ENCODE peak calls at places on chromosome 4, in six cellular contexts. W is GM04504, I is GM23248, F is amniotic epithelial cell, T is EH, E is GM20000. L is an unnamed sample.

GRCh38 chr4:1684756-1685603 is 867 bp upstream of the FAM53A start:
- DNase-seq in W (no peak), I (no peak), F (no peak), E (no peak), T (no peak), L (no peak)

GRCh38 chr4:5998333-5998936 is 19.8 kb downstream of the C4orf50 start:
- DNase-seq in E (peak; percentile 83), I (peak; percentile 72), T (peak; percentile 64), W (peak; percentile 23), F (peak; percentile 14), L (no peak)

GRCh38 chr4:53541577-53542206 is 49.6 kb downstream of the LNX1 start:
- DNase-seq in W (peak; percentile 74), F (peak; percentile 93), E (no peak), I (peak; percentile 95), T (peak; percentile 93), L (no peak)

GRCh38 chr4:85591361-85592098 is 116.6 kb downstream of the ARHGAP24 start:
- DNase-seq in W (no peak), T (peak; percentile 54), F (peak; percentile 34), E (no peak), I (peak; percentile 36), L (no peak)

GRCh38 chr4:47525154-47525819 is 40.2 kb downstream of the ATP10D start:
- DNase-seq in I (peak; percentile 94), W (peak; percentile 80), T (peak; percentile 96), E (no peak), F (peak; percentile 96), L (no peak)

GRCh38 chr4:7170012-7170411 is 22.3 kb upstream of the SORCS2 start:
- DNase-seq in E (no peak), F (no peak), I (no peak), T (no peak), W (no peak), L (no peak)

GRCh38 chr4:139887962-139888735 is 222.5 kb downstream of the MGST2 start:
- DNase-seq in E (no peak), F (no peak), T (peak; percentile 2), I (no peak), W (no peak), L (peak; percentile 15)

GRCh38 chr4:109996531-109996930 is 83.8 kb downstream of the EGF start:
- DNase-seq in T (no peak), I (no peak), F (no peak), W (no peak), E (no peak), L (no peak)

GRCh38 chr4:24104173-24104572 is 214.3 kb upstream of the PPARGC1A start:
- DNase-seq in I (peak; percentile 11), F (peak; percentile 8), E (no peak), T (peak; percentile 72), W (no peak), L (no peak)

GRCh38 chr4:156521631-156522030 is 450.0 kb downstream of the PDGFC start:
- DNase-seq in E (no peak), I (no peak), W (no peak), F (no peak), T (no peak), L (no peak)

GRCh38 chr4:168724960-168725359 is 228.1 kb downstream of the PALLD start:
- DNase-seq in T (peak; percentile 82), E (no peak), I (peak; percentile 67), W (no peak), F (no peak), L (no peak)

GRCh38 chr4:8920969-8921368 is 49.3 kb upstream of the HMX1 start:
- DNase-seq in F (no peak), T (no peak), I (no peak), E (no peak), W (no peak), L (no peak)

GRCh38 chr4:25792843-25793242 is 69.9 kb downstream of the SEL1L3 start:
- DNase-seq in I (no peak), F (peak; percentile 70), W (no peak), T (no peak), E (no peak), L (no peak)

GRCh38 chr4:66574145-66574978 is 904.1 kb upstream of the EPHA5 start:
- DNase-seq in F (peak; percentile 73), W (no peak), T (peak; percentile 87), E (no peak), I (no peak), L (no peak)

GRCh38 chr4:156976147-156976546 is 4.5 kb upstream of the PDGFC start:
- DNase-seq in F (peak; percentile 93), I (peak; percentile 73), W (no peak), T (peak; percentile 86), E (no peak), L (no peak)

GRCh38 chr4:138898282-138898681 is 117.3 kb upstream of the NOCT start:
- DNase-seq in W (no peak), F (peak; percentile 22), T (peak; percentile 65), I (peak; percentile 75), E (no peak), L (no peak)

GRCh38 chr4:1234296-1234695 is 14.6 kb downstream of the CTBP1 start:
- DNase-seq in E (no peak), T (peak; percentile 59), I (peak; percentile 48), F (no peak), W (peak; percentile 32), L (no peak)

GRCh38 chr4:86586160-86586572 is 7.9 kb upstream of the PTPN13 start:
- DNase-seq in T (no peak), W (no peak), I (peak; percentile 56), E (no peak), F (no peak), L (no peak)

GRCh38 chr4:18439306-18439705 is 417.8 kb upstream of the LCORL start:
- DNase-seq in E (no peak), W (no peak), T (no peak), I (no peak), F (no peak), L (no peak)

GRCh38 chr4:10891866-10892265 is 207.3 kb upstream of the CLNK start:
- DNase-seq in I (no peak), W (no peak), E (no peak), F (no peak), T (no peak), L (no peak)

GRCh38 chr4:1204828-1205591 is 32.6 kb upstream of the SPON2 start:
- DNase-seq in F (no peak), I (no peak), E (no peak), W (no peak), T (no peak), L (no peak)

GRCh38 chr4:42843694-42844093 is 48.8 kb upstream of the GRXCR1 start:
- DNase-seq in E (no peak), W (no peak), T (no peak), I (no peak), F (no peak), L (no peak)

GRCh38 chr4:19455850-19456602 is 795.7 kb upstream of the SLIT2 start:
- DNase-seq in W (no peak), T (no peak), E (no peak), F (no peak), I (no peak), L (no peak)

GRCh38 chr4:88291003-88291402 is 6.6 kb upstream of the PPM1K start:
- DNase-seq in I (peak; percentile 7), F (peak; percentile 24), T (peak; percentile 25), E (no peak), W (no peak), L (no peak)

GRCh38 chr4:89482248-89482647 is 174.6 kb upstream of the GPRIN3 start:
- DNase-seq in E (peak; percentile 34), I (peak; percentile 24), T (peak; percentile 49), W (no peak), F (peak; percentile 51), L (no peak)

GRCh38 chr4:5465956-5466355 is 242.4 kb downstream of the EVC2 start:
- DNase-seq in I (no peak), W (no peak), T (no peak), E (no peak), F (no peak), L (no peak)

GRCh38 chr4:57490520-57490919 is 380.3 kb upstream of the IGFBP7 start:
- DNase-seq in I (no peak), W (no peak), E (no peak), T (peak; percentile 9), F (peak; percentile 13), L (no peak)

GRCh38 chr4:145736241-145736831 is 56.4 kb downstream of the C4orf51 start:
- DNase-seq in I (peak; percentile 42), T (peak; percentile 78), W (peak; percentile 42), E (no peak), F (no peak), L (no peak)

GRCh38 chr4:146382194-146382593 is 139.5 kb downstream of the SLC10A7 start:
- DNase-seq in T (no peak), F (no peak), W (no peak), E (no peak), I (no peak), L (no peak)

GRCh38 chr4:137981277-137981676 is 260.9 kb downstream of the SLC7A11 start:
- DNase-seq in T (peak; percentile 78), E (no peak), W (no peak), I (peak; percentile 65), F (peak; percentile 47), L (no peak)

GRCh38 chr4:12615822-12616221 is 868.3 kb downstream of the RAB28 start:
- DNase-seq in F (no peak), E (no peak), T (no peak), I (no peak), W (no peak), L (no peak)

GRCh38 chr4:122090989-122091388 is 61.1 kb upstream of the BLTP1 start:
- DNase-seq in W (no peak), E (no peak), F (no peak), T (no peak), I (no peak), L (no peak)

GRCh38 chr4:176902710-176903323 is 110.1 kb upstream of the VEGFC start:
- DNase-seq in E (peak; percentile 22), W (peak; percentile 76), F (peak; percentile 90), I (peak; percentile 92), T (peak; percentile 96), L (peak; percentile 53)

GRCh38 chr4:54065282-54066087 is 1.1 kb upstream of the CHIC2 start:
- DNase-seq in W (no peak), E (no peak), I (peak; percentile 71), F (no peak), T (peak; percentile 87), L (no peak)

GRCh38 chr4:6150046-6150735 is 50.2 kb downstream of the JAKMIP1 start:
- DNase-seq in F (no peak), I (no peak), T (no peak), W (no peak), E (no peak), L (no peak)

GRCh38 chr4:153089781-153090180 is 114.5 kb upstream of the TRIM2 start:
- DNase-seq in W (no peak), F (no peak), E (no peak), I (no peak), T (no peak), L (no peak)

GRCh38 chr4:2968381-2968780 is 5.0 kb downstream of the GRK4 start:
- DNase-seq in T (no peak), E (no peak), I (no peak), F (peak; percentile 77), W (no peak), L (no peak)

GRCh38 chr4:88219099-88219498 is 60.7 kb upstream of the ABCG2 start:
- DNase-seq in I (peak; percentile 76), E (peak; percentile 45), T (peak; percentile 57), W (peak; percentile 11), F (peak; percentile 59), L (no peak)